ENCODE peak calls at places on chromosomes 7 and 10, in five cellular contexts. C, O, A, F and L are unnamed samples.
A peak's percentile ranks its signal among the peaks of the same experiment; 100 is the strongest.

GRCh38 chr7:885261-885892 is 9.0 kb downstream of the GET4 start:
- DNase-seq in O (no peak), A (no peak), C (no peak), F (no peak), L (no peak)

GRCh38 chr7:29639386-29639785 is 75.8 kb downstream of the PRR15 start:
- DNase-seq in O (no peak), A (no peak), F (no peak), C (no peak), L (no peak)

GRCh38 chr10:62512732-62513475 is 138.7 kb downstream of the ZNF365 start:
- DNase-seq in C (no peak), F (no peak), A (no peak), O (no peak), L (peak; percentile 81)

GRCh38 chr10:95260397-95260881 is 30.4 kb downstream of the PDLIM1 start:
- DNase-seq in F (peak; percentile 91), O (no peak), A (no peak), C (no peak), L (peak; percentile 89)

GRCh38 chr7:27066148-27066547 is 29.7 kb downstream of the HOXA1 start:
- DNase-seq in O (no peak), F (peak; percentile 81), C (no peak), A (no peak), L (peak; percentile 19)

GRCh38 chr10:124611738-124612137 is 132.4 kb downstream of the FAM53B start:
- DNase-seq in O (no peak), C (no peak), F (no peak), A (no peak), L (no peak)

GRCh38 chr7:98254951-98255610 is 3.0 kb upstream of the TECPR1 start:
- DNase-seq in C (no peak), O (no peak), F (no peak), A (no peak), L (no peak)

GRCh38 chr7:148626828-148627227 is 36.3 kb downstream of the C7orf33 start:
- DNase-seq in F (no peak), A (no peak), O (no peak), C (no peak), L (no peak)

GRCh38 chr10:133327651-133328357 is 8.9 kb downstream of the CALY start:
- DNase-seq in O (no peak), F (no peak), A (no peak), C (no peak), L (no peak)

GRCh38 chr7:100173806-100174495 is 3.2 kb downstream of the GPC2 start:
- DNase-seq in O (no peak), A (no peak), C (no peak), F (no peak), L (no peak)

GRCh38 chr10:72688208-72688651 is 3.7 kb upstream of the MCU start:
- DNase-seq in C (peak; percentile 67), A (no peak), O (no peak), F (peak; percentile 76), L (peak; percentile 95)

GRCh38 chr7:142584765-142585164 is 164.5 kb upstream of the PRSS1 start:
- DNase-seq in C (no peak), O (no peak), A (no peak), F (peak; percentile 54), L (no peak)

GRCh38 chr10:80137031-80137712 is 4.6 kb downstream of the PLAC9 start:
- DNase-seq in O (no peak), A (no peak), F (no peak), C (no peak), L (no peak)

GRCh38 chr7:150992833-150993302 is 2.1 kb downstream of the NOS3 start:
- DNase-seq in O (no peak), C (no peak), A (no peak), F (no peak), L (peak; percentile 10)

GRCh38 chr7:92586403-92586802 is 3.8 kb downstream of the FAM133B start:
- DNase-seq in C (peak; percentile 52), O (no peak), F (no peak), A (no peak), L (peak; percentile 50)

GRCh38 chr10:82438277-82438676 is 563.3 kb downstream of the NRG3 start:
- DNase-seq in C (no peak), A (no peak), O (no peak), F (no peak), L (no peak)

GRCh38 chr7:73735526-73735905 is 3.1 kb downstream of the ABHD11 start:
- DNase-seq in A (no peak), O (no peak), C (no peak), F (no peak), L (no peak)

GRCh38 chr10:92111336-92111939 is 179.4 kb downstream of the CPEB3 start:
- DNase-seq in A (no peak), F (no peak), O (no peak), C (no peak), L (no peak)

GRCh38 chr10:116741391-116742351 is 695 bp downstream of the HSPA12A start:
- DNase-seq in F (no peak), O (no peak), A (no peak), C (no peak), L (no peak)

GRCh38 chr7:27169658-27170493 is 4.2 kb downstream of the HOXA10 start:
- DNase-seq in F (peak; percentile 66), C (no peak), O (peak; percentile 68), A (peak; percentile 58), L (no peak)

GRCh38 chr10:4673279-4674040 is 152.5 kb upstream of the AKR1E2 start:
- DNase-seq in C (no peak), F (no peak), O (no peak), A (no peak), L (peak; percentile 62)

GRCh38 chr10:67127441-67127840 is 201.6 kb downstream of the LRRTM3 start:
- DNase-seq in C (no peak), F (no peak), A (no peak), O (no peak), L (no peak)

GRCh38 chr7:2477447-2478386 is 1.5 kb upstream of the GRIFIN start:
- DNase-seq in F (peak; percentile 20), C (peak; percentile 42), O (peak; percentile 82), A (peak; percentile 21), L (peak; percentile 20)

GRCh38 chr7:7793249-7793648 is 74.8 kb upstream of the RPA3 start:
- DNase-seq in F (no peak), C (no peak), O (no peak), A (no peak), L (no peak)

GRCh38 chr7:117041007-117041406 is 87.7 kb downstream of the ST7 start:
- DNase-seq in C (no peak), A (no peak), O (no peak), F (peak; percentile 40), L (no peak)

GRCh38 chr10:67239864-67240497 is 314.1 kb downstream of the LRRTM3 start:
- DNase-seq in A (no peak), O (no peak), C (no peak), F (no peak), L (no peak)

GRCh38 chr7:18151419-18151818 is 123.8 kb upstream of the PRPS1L1 start:
- DNase-seq in C (no peak), A (no peak), O (no peak), F (no peak), L (no peak)

GRCh38 chr10:50385610-50386009 is 134.3 kb upstream of the ASAH2 start:
- DNase-seq in O (no peak), A (no peak), F (no peak), C (no peak), L (peak; percentile 38)